ENCODE peak calls at places on chromosomes 16 and 17, in six cellular contexts. One of them, this sample, is unnamed.

GRCh38 chr17:70091681-70092080 is 16.7 kb downstream of the KCNJ16 start:
- DNase-seq in sigmoid colon: no peak
- DNase-seq in GM23338: no peak
- DNase-seq in spleen: no peak
- DNase-seq in SK-N-SH: no peak
- DNase-seq in stomach: no peak
- DNase-seq in this sample: no peak

GRCh38 chr17:77906377-77906871 is 52.1 kb upstream of the TNRC6C start:
- DNase-seq in sigmoid colon: peak; percentile 53
- DNase-seq in GM23338: no peak
- DNase-seq in spleen: peak; percentile 59
- DNase-seq in SK-N-SH: no peak
- DNase-seq in stomach: no peak
- DNase-seq in this sample: no peak

GRCh38 chr17:16282522-16282921 is 65.5 kb downstream of the PIGL start:
- DNase-seq in sigmoid colon: no peak
- DNase-seq in GM23338: no peak
- DNase-seq in spleen: no peak
- DNase-seq in SK-N-SH: no peak
- DNase-seq in stomach: no peak
- DNase-seq in this sample: no peak

GRCh38 chr16:85564277-85565051 is 48.7 kb upstream of the GSE1 start:
- DNase-seq in sigmoid colon: no peak
- DNase-seq in GM23338: no peak
- DNase-seq in spleen: no peak
- DNase-seq in SK-N-SH: no peak
- DNase-seq in stomach: no peak
- DNase-seq in this sample: no peak

GRCh38 chr17:19979917-19980770 is 2.5 kb upstream of the AKAP10 start:
- DNase-seq in sigmoid colon: no peak
- DNase-seq in GM23338: peak; percentile 12
- DNase-seq in spleen: peak; percentile 86
- DNase-seq in SK-N-SH: no peak
- DNase-seq in stomach: no peak
- DNase-seq in this sample: no peak

GRCh38 chr17:49106366-49107210 is 26.0 kb upstream of the B4GALNT2 start:
- DNase-seq in sigmoid colon: no peak
- DNase-seq in GM23338: peak; percentile 22
- DNase-seq in spleen: no peak
- DNase-seq in SK-N-SH: no peak
- DNase-seq in stomach: no peak
- DNase-seq in this sample: no peak

GRCh38 chr16:67537270-67537635 is 8.6 kb downstream of the RIPOR1 start:
- DNase-seq in sigmoid colon: peak; percentile 87
- DNase-seq in GM23338: peak; percentile 69
- DNase-seq in spleen: peak; percentile 94
- DNase-seq in SK-N-SH: peak; percentile 85
- DNase-seq in stomach: peak; percentile 58
- DNase-seq in this sample: peak; percentile 56

GRCh38 chr17:34758316-34758715 is 178.9 kb downstream of the TMEM132E start:
- DNase-seq in sigmoid colon: peak; percentile 25
- DNase-seq in GM23338: no peak
- DNase-seq in spleen: no peak
- DNase-seq in SK-N-SH: no peak
- DNase-seq in stomach: no peak
- DNase-seq in this sample: no peak

GRCh38 chr16:52455549-52456277 is 91.2 kb downstream of the TOX3 start:
- DNase-seq in sigmoid colon: no peak
- DNase-seq in GM23338: no peak
- DNase-seq in spleen: no peak
- DNase-seq in SK-N-SH: no peak
- DNase-seq in stomach: no peak
- DNase-seq in this sample: no peak

GRCh38 chr17:16443390-16444257 is 28.3 kb downstream of the TRPV2 start:
- DNase-seq in sigmoid colon: no peak
- DNase-seq in GM23338: no peak
- DNase-seq in spleen: no peak
- DNase-seq in SK-N-SH: no peak
- DNase-seq in stomach: no peak
- DNase-seq in this sample: no peak

GRCh38 chr17:34226011-34226410 is 29.1 kb upstream of the CCL2 start:
- DNase-seq in sigmoid colon: no peak
- DNase-seq in GM23338: no peak
- DNase-seq in spleen: no peak
- DNase-seq in SK-N-SH: no peak
- DNase-seq in stomach: no peak
- DNase-seq in this sample: no peak

GRCh38 chr16:66928702-66929388 is 3.5 kb upstream of the RRAD start:
- DNase-seq in sigmoid colon: no peak
- DNase-seq in GM23338: peak; percentile 88
- DNase-seq in spleen: no peak
- DNase-seq in SK-N-SH: peak; percentile 59
- DNase-seq in stomach: no peak
- DNase-seq in this sample: no peak

GRCh38 chr17:77720946-77721822 is 237.3 kb upstream of the TNRC6C start:
- DNase-seq in sigmoid colon: no peak
- DNase-seq in GM23338: no peak
- DNase-seq in spleen: no peak
- DNase-seq in SK-N-SH: no peak
- DNase-seq in stomach: no peak
- DNase-seq in this sample: no peak

GRCh38 chr17:8964801-8965393 is 610 bp downstream of the PIK3R5 start:
- DNase-seq in sigmoid colon: no peak
- DNase-seq in GM23338: no peak
- DNase-seq in spleen: peak; percentile 91
- DNase-seq in SK-N-SH: no peak
- DNase-seq in stomach: no peak
- DNase-seq in this sample: no peak

GRCh38 chr17:41665566-41666335 is 22.9 kb upstream of the EIF1 start:
- DNase-seq in sigmoid colon: peak; percentile 93
- DNase-seq in GM23338: peak; percentile 91
- DNase-seq in spleen: peak; percentile 98
- DNase-seq in SK-N-SH: peak; percentile 96
- DNase-seq in stomach: peak; percentile 93
- DNase-seq in this sample: peak; percentile 94

GRCh38 chr16:10256855-10257641 is 74.8 kb upstream of the GRIN2A start:
- DNase-seq in sigmoid colon: no peak
- DNase-seq in GM23338: peak; percentile 80
- DNase-seq in spleen: peak; percentile 81
- DNase-seq in SK-N-SH: peak; percentile 86
- DNase-seq in stomach: peak; percentile 50
- DNase-seq in this sample: peak; percentile 61

DNA sequence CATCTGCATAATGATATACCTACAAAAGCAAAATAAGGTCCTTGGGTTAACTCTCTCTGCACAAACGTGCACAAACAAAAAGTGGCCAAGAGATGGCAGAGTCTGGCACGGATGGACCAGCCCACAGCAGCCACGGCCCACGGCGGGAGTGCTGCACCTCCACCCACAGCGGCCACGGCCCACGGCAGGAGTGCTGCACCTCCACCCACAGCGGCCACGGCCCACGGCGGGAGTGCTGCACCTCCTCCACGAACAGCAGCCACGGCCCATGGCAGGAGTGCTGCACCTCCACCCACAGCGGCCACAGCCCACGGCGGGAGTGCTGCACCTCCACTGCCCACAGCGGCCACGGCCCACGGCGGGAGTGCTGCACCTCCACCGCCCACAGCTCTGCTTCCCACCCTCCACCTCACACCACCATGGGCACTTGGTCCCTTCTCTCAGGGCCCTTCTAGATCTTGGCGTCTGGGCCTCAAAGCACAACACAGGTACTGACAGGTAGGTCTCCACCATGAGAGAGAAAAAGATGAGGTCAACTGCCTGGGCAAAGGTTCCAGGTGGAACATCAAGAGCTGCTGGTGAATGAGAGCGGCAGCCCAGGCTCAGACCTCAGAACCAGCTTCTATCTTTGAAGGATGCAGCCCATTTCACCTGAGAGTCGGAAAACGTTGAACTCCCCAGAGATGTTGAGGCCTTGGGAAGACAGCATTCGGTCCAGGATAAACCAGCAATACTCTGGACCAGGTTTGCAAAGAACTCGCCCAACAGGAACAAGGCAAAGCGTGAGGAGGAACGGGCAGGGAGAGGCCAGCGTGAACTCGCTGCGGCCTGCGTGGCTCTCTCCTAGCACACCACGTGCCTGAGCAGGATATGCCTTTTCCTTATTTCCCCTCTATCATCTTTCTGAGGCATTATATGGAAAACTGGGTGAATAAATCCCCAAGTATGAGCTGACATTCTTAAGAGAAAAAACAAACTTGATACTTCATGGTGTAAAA is 124.5 kb downstream of the ZNF778 start:
- DNase-seq in sigmoid colon: no peak
- DNase-seq in GM23338: peak; percentile 3
- DNase-seq in spleen: no peak
- DNase-seq in SK-N-SH: no peak
- DNase-seq in stomach: no peak
- DNase-seq in this sample: no peak
- TF ChIP-seq POLR2AphosphoS5 in sigmoid colon: no peak
- TF ChIP-seq POLR2AphosphoS5 in GM23338: no peak
- TF ChIP-seq POLR2AphosphoS5 in spleen: peak; percentile 24
- TF ChIP-seq POLR2AphosphoS5 in SK-N-SH: no peak
- TF ChIP-seq POLR2AphosphoS5 in stomach: no peak
- TF ChIP-seq POLR2AphosphoS5 in this sample: no peak

GRCh38 chr16:30652005-30652296 is 1.2 kb downstream of the PRR14 start:
- DNase-seq in sigmoid colon: no peak
- DNase-seq in GM23338: no peak
- DNase-seq in spleen: no peak
- DNase-seq in SK-N-SH: no peak
- DNase-seq in stomach: no peak
- DNase-seq in this sample: no peak

GRCh38 chr16:30649725-30650368 is 913 bp upstream of the PRR14 start:
- DNase-seq in sigmoid colon: no peak
- DNase-seq in GM23338: no peak
- DNase-seq in spleen: peak; percentile 91
- DNase-seq in SK-N-SH: no peak
- DNase-seq in stomach: no peak
- DNase-seq in this sample: no peak

GRCh38 chr16:30652718-30653117 is 2.0 kb downstream of the PRR14 start:
- DNase-seq in sigmoid colon: no peak
- DNase-seq in GM23338: no peak
- DNase-seq in spleen: peak; percentile 76
- DNase-seq in SK-N-SH: no peak
- DNase-seq in stomach: no peak
- DNase-seq in this sample: no peak

GRCh38 chr16:30650369-30651123 is at the start of gene PRR14:
- DNase-seq in sigmoid colon: peak; percentile 100
- DNase-seq in GM23338: peak; percentile 100
- DNase-seq in spleen: peak; percentile 100
- DNase-seq in SK-N-SH: peak; percentile 94
- DNase-seq in stomach: peak; percentile 100
- DNase-seq in this sample: peak; percentile 91

DNA sequence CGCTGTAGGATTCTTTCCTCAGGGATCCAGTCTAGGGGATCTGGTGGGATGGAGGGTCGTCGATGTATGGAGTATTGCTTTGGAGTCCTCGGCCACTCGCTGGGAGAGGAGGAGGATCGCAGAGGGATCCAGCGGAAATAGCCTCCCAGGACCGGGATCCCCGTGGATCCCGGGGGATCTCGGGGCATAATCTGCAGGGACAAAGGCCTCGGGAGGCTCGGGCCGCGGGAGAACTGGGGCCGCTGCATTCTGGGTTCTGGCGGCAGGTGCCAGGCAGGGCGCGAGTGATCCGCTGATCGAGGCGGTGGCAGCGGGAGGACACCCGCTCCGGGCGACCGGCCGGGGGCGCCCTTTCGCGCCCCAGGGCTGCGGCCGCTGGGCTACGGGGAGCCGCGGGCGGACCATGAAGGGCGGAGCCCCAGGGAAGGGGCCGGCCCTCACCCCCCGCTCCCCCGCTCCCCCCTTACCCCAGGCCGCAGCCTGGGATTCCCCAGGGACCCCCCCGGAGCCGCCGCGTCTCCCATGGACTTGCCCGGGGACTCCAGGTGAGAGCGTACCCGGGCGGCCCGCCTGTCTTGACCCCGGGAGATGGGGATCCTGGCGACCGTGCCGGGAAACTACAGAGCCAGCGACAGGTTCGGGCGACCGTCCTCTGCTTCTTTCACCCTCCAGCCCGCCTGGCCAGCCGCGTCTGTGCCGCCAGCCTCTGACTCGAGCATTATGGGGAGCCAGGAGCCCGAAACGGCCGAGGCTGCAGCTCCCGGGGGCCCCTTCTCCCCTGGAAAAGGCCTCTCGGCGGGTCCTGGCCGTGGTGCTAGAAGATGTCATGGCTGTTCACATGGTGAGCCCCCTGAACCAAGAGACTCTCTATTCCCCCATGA is 604 bp downstream of the PRR14 start:
- DNase-seq in sigmoid colon: peak; percentile 85
- DNase-seq in GM23338: peak; percentile 72
- DNase-seq in spleen: peak; percentile 95
- DNase-seq in SK-N-SH: peak; percentile 88
- DNase-seq in stomach: peak; percentile 76
- DNase-seq in this sample: peak; percentile 94
- TF ChIP-seq POLR2AphosphoS5 in sigmoid colon: peak; percentile 21
- TF ChIP-seq POLR2AphosphoS5 in GM23338: no peak
- TF ChIP-seq POLR2AphosphoS5 in spleen: peak; percentile 77
- TF ChIP-seq POLR2AphosphoS5 in SK-N-SH: no peak
- TF ChIP-seq POLR2AphosphoS5 in stomach: peak; percentile 56
- TF ChIP-seq POLR2AphosphoS5 in this sample: no peak

DNA sequence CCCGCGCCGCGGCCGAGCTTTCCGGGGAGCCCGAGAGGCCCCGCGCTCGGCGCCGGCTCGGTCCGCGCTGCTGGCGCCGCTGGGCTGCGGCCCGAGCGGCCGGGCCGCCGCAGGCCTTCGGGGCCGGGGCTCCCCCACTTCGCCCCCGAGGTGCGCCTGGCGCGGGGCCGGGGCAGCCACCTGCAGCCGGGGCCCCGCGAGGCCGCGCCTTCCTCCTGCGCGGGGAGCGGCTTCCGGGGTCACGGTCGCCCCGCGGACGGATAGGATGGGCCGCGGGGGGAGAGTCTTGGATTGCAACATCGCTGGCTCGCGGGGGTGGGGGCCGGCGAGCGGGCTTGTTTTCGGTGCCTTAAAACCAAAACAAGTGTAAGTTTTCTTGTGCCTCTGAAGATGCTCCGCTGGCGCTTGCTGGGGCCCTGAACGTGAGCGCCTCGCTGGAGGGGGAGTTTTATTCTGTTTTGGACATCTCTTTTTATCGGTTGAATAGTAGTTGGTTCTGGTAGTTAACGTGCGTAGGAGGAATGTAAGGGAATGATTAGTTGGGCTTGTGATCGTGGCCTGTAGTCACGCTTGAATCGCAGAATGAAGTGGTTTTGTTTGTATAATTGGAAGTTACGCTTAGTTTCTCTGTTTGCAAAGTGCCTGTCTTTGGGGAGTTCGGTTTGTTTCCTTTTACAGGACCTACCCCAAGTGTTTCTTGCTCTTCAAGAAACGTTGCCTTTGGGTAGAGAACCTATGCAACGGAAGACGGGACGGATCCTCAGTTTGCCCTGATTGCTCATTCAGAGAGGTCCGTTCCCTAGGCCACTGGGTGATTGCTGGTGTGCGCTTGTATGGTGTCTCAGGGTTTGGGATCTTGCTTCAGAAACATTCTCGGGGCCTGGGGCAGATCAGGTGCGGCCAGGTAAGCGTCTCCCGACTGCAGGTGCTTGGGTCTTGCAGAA is 724 bp downstream of the UBE2I start:
- DNase-seq in sigmoid colon: peak; percentile 89
- DNase-seq in GM23338: no peak
- DNase-seq in spleen: peak; percentile 93
- DNase-seq in SK-N-SH: peak; percentile 67
- DNase-seq in stomach: peak; percentile 50
- DNase-seq in this sample: no peak
- TF ChIP-seq POLR2AphosphoS5 in sigmoid colon: no peak
- TF ChIP-seq POLR2AphosphoS5 in GM23338: no peak
- TF ChIP-seq POLR2AphosphoS5 in spleen: no peak
- TF ChIP-seq POLR2AphosphoS5 in SK-N-SH: no peak
- TF ChIP-seq POLR2AphosphoS5 in stomach: peak; percentile 25
- TF ChIP-seq POLR2AphosphoS5 in this sample: no peak

GRCh38 chr17:47895856-47896671 is at the start of gene SP2:
- DNase-seq in sigmoid colon: peak; percentile 100
- DNase-seq in GM23338: peak; percentile 100
- DNase-seq in spleen: peak; percentile 97
- DNase-seq in SK-N-SH: peak; percentile 99
- DNase-seq in stomach: peak; percentile 99
- DNase-seq in this sample: peak; percentile 96
- TF ChIP-seq POLR2AphosphoS5 in sigmoid colon: peak; percentile 73
- TF ChIP-seq POLR2AphosphoS5 in GM23338: peak; percentile 75
- TF ChIP-seq POLR2AphosphoS5 in spleen: peak; percentile 89
- TF ChIP-seq POLR2AphosphoS5 in SK-N-SH: peak; percentile 91
- TF ChIP-seq POLR2AphosphoS5 in stomach: peak; percentile 75
- TF ChIP-seq POLR2AphosphoS5 in this sample: peak; percentile 10

This sample was measured in GM12892.